ENCODE peak calls at places on chromosome 22, in nine cellular contexts. L is AG10803; P is B cell; M is CD8-positive, alpha-beta T cell; R is mucosa of descending colon; U is ovary; E is MCF 10A; A is Peyer's patch; F is neural crest cell. G is an unnamed sample.

GRCh38 chr22:44584256-44584902 is 86.3 kb upstream of the RTL6 start:
- DNase-seq in L (no peak), P (no peak), M (no peak), R (no peak), U (no peak), E (no peak), A (peak), F (no peak), G (no peak)

GRCh38 chr22:46050451-46050845 is 73.5 kb upstream of the WNT7B start:
- DNase-seq in L (no peak), P (no peak), M (no peak), R (no peak), U (peak), E (no peak), A (peak), F (no peak), G (no peak)

GRCh38 chr22:40025856-40026255 is 31.1 kb downstream of the FAM83F start:
- DNase-seq in L (no peak), P (no peak), M (no peak), R (no peak), U (no peak), E (no peak), A (peak), F (no peak), G (no peak)

GRCh38 chr22:43922123-43922522 is 1.5 kb upstream of the PNPLA3 start:
- DNase-seq in L (no peak), P (no peak), M (no peak), R (no peak), U (no peak), E (no peak), A (no peak), F (no peak), G (no peak)

GRCh38 chr22:22528780-22529179 is 8.7 kb upstream of the ZNF280A start:
- DNase-seq in L (no peak), P (no peak), M (no peak), R (no peak), U (no peak), E (no peak), A (no peak), F (no peak), G (no peak)

GRCh38 chr22:37638351-37639069 is 959 bp upstream of the SH3BP1 start:
- DNase-seq in L (no peak), P (no peak), M (no peak), R (peak), U (peak), E (no peak), A (peak), F (no peak), G (no peak)

GRCh38 chr22:47043835-47044721 is 281.6 kb downstream of the TBC1D22A start:
- DNase-seq in L (peak), P (no peak), M (no peak), R (peak), U (no peak), E (peak), A (peak), F (no peak), G (no peak)

GRCh38 chr22:30097861-30098260 is 17.6 kb downstream of the HORMAD2 start:
- DNase-seq in L (no peak), P (no peak), M (no peak), R (no peak), U (no peak), E (no peak), A (no peak), F (no peak), G (no peak)

GRCh38 chr22:30079952-30080533 is at the start of gene HORMAD2:
- DNase-seq in L (peak), P (peak), M (no peak), R (no peak), U (no peak), E (no peak), A (no peak), F (peak), G (no peak)

GRCh38 chr22:43279867-43280519 is 63.2 kb downstream of the SCUBE1 start:
- DNase-seq in L (no peak), P (no peak), M (no peak), R (no peak), U (no peak), E (no peak), A (no peak), F (no peak), G (no peak)

GRCh38 chr22:44159811-44160210 is 20.9 kb upstream of the PARVG start:
- DNase-seq in L (no peak), P (no peak), M (no peak), R (no peak), U (no peak), E (no peak), A (peak), F (no peak), G (no peak)

GRCh38 chr22:45107671-45108070 is 56.1 kb upstream of the NUP50 start:
- DNase-seq in L (no peak), P (no peak), M (no peak), R (no peak), U (no peak), E (no peak), A (no peak), F (no peak), G (no peak)

GRCh38 chr22:46655861-46656608 is 35.8 kb downstream of the GRAMD4 start:
- DNase-seq in L (no peak), P (no peak), M (no peak), R (no peak), U (no peak), E (no peak), A (no peak), F (no peak), G (no peak)

GRCh38 chr22:39284142-39284980 is 35.1 kb downstream of the RPL3 start:
- DNase-seq in L (no peak), P (no peak), M (no peak), R (no peak), U (no peak), E (no peak), A (no peak), F (no peak), G (no peak)

GRCh38 chr22:25130462-25130861 is 69.2 kb upstream of the CRYBB3 start:
- DNase-seq in L (no peak), P (no peak), M (no peak), R (no peak), U (no peak), E (no peak), A (no peak), F (no peak), G (no peak)

GRCh38 chr22:38799265-38800002 is 5.5 kb upstream of the DNAL4 start:
- DNase-seq in L (peak), P (no peak), M (no peak), R (no peak), U (no peak), E (no peak), A (no peak), F (no peak), G (no peak)

GRCh38 chr22:30202531-30203006 is 44.0 kb downstream of the LIF start:
- DNase-seq in L (peak), P (no peak), M (no peak), R (peak), U (peak), E (no peak), A (no peak), F (no peak), G (no peak)

GRCh38 chr22:24190159-24190540 is 8.9 kb downstream of the SUSD2 start:
- DNase-seq in L (no peak), P (no peak), M (no peak), R (no peak), U (peak), E (no peak), A (no peak), F (no peak), G (no peak)

GRCh38 chr22:19038728-19039447 is 83.3 kb downstream of the DGCR2 start:
- DNase-seq in L (no peak), P (no peak), M (no peak), R (no peak), U (no peak), E (no peak), A (no peak), F (no peak), G (no peak)
- TF ChIP-seq CTCF in L (no peak), P (no peak), M (no peak), R (no peak), U (no peak), E (no peak), A (no peak), F (no peak), G (no peak)

DNA sequence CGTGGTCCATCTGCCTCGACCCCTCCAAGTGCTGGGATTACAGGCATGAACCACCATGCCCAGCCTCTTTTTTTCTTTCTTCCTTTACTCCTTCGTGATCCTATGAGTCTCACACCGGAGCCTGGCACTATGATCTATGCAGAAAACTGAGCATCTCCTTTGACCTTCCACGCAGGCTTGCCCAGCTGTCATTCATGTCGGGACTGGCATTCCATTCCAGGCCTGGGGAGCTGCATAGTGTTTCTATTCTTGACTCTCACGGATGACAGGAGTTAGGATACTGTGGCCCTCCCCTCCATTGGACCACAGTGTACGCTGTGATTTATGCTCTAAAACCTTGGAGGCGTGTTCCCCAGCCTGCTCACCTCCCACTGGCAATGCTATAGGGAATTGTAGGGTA is 611.8 kb downstream of the BRD1 start:
- DNase-seq in L (no peak), P (no peak), M (no peak), R (no peak), U (no peak), E (no peak), A (peak), F (no peak), G (no peak)
- TF ChIP-seq CTCF in L (no peak), P (no peak), M (no peak), R (no peak), U (no peak), E (no peak), A (no peak), F (no peak), G (no peak)

GRCh38 chr22:49979587-49980264 is 19.2 kb downstream of the PIM3 start:
- DNase-seq in L (peak), P (peak), M (no peak), R (peak), U (no peak), E (peak), A (no peak), F (no peak), G (no peak)
- TF ChIP-seq CTCF in L (peak), P (peak), M (peak), R (peak), U (no peak), E (peak), A (peak), F (peak), G (peak)

GRCh38 chr22:41672780-41673509 is 15.7 kb downstream of the SNU13 start:
- DNase-seq in L (peak), P (peak), M (no peak), R (no peak), U (no peak), E (peak), A (no peak), F (no peak), G (no peak)
- TF ChIP-seq CTCF in L (peak), P (peak), M (no peak), R (no peak), U (no peak), E (peak), A (no peak), F (peak), G (no peak)

G was measured in natural killer cell.